ENCODE peak calls at places on chromosomes 4 and X, in six cellular contexts. N is neuronal stem cell, L is mesendoderm, M is esophagus squamous epithelium, V is SK-N-SH, Q is ovary. P is an unnamed sample.
A peak's percentile ranks its signal among the peaks of the same experiment; 100 is the strongest.

GRCh38 chrX:68721991-68722860 is 74.8 kb downstream of the STARD8 start:
- DNase-seq in M (no peak), L (no peak), Q (no peak), V (no peak), N (no peak), P (no peak)

GRCh38 chrX:154396948-154397887 is 959 bp upstream of the RPL10 start:
- DNase-seq in M (no peak), V (peak; percentile 79), Q (peak; percentile 88), N (no peak), L (peak; percentile 68), P (peak; percentile 77)

GRCh38 chr4:24583451-24584174 is 741 bp downstream of the DHX15 start:
- DNase-seq in M (no peak), L (peak; percentile 78), Q (peak; percentile 77), V (peak; percentile 81), N (peak; percentile 33), P (peak; percentile 72)

GRCh38 chrX:153926863-153927685 is 1.0 kb upstream of the ARHGAP4 start:
- DNase-seq in Q (peak; percentile 63), V (peak; percentile 69), L (no peak), M (peak; percentile 31), N (no peak), P (peak; percentile 81)

GRCh38 chr4:151730003-151730559 is 30.7 kb downstream of the GATB start:
- DNase-seq in M (no peak), Q (no peak), V (no peak), L (peak; percentile 59), N (no peak), P (no peak)

GRCh38 chr4:71697031-71697430 is 86.8 kb downstream of the GC start:
- DNase-seq in Q (no peak), M (no peak), L (peak; percentile 25), V (no peak), N (no peak), P (no peak)

GRCh38 chr4:77095101-77095826 is 19.5 kb upstream of the CCNI start:
- DNase-seq in M (no peak), L (peak; percentile 87), N (peak; percentile 53), V (peak; percentile 71), Q (peak; percentile 61), P (peak; percentile 85)

GRCh38 chr4:91829531-91829930 is 474.2 kb upstream of the GRID2 start:
- DNase-seq in M (no peak), V (no peak), Q (no peak), N (no peak), L (no peak), P (no peak)

GRCh38 chr4:118845552-118846065 is 9.7 kb upstream of the SEC24D start:
- DNase-seq in L (no peak), N (no peak), M (no peak), Q (no peak), V (no peak), P (no peak)

GRCh38 chrX:133634416-133634815 is 219.1 kb upstream of the GPC4 start:
- DNase-seq in N (no peak), V (no peak), M (no peak), L (no peak), Q (no peak), P (no peak)

GRCh38 chr4:47462799-47463234 is 685 bp downstream of the COMMD8 start:
- DNase-seq in L (no peak), Q (no peak), N (no peak), M (no peak), V (peak; percentile 12), P (no peak)

GRCh38 chr4:25951390-25951952 is 37.5 kb downstream of the SMIM20 start:
- DNase-seq in L (no peak), V (no peak), M (no peak), N (no peak), Q (no peak), P (no peak)

GRCh38 chrX:48761674-48762471 is at the start of gene GLOD5:
- DNase-seq in M (no peak), V (peak; percentile 27), N (no peak), L (peak; percentile 75), Q (peak; percentile 34), P (peak; percentile 81)

GRCh38 chrX:49977319-49978090 is 55.1 kb downstream of the CLCN5 start:
- DNase-seq in L (peak; percentile 3), M (no peak), Q (no peak), N (no peak), V (peak; percentile 7), P (no peak)

GRCh38 chrX:94831364-94831763 is 1157.4 kb downstream of the FAM133A start:
- DNase-seq in V (peak; percentile 3), Q (no peak), N (no peak), M (no peak), L (peak; percentile 27), P (no peak)

GRCh38 chr4:151807220-151807619 is 46.4 kb upstream of the GATB start:
- DNase-seq in M (no peak), Q (no peak), V (no peak), L (no peak), N (no peak), P (no peak)

GRCh38 chr4:15976456-15977096 is 13.6 kb upstream of the FGFBP2 start:
- DNase-seq in N (no peak), Q (no peak), V (no peak), M (no peak), L (peak; percentile 65), P (no peak)

DNA sequence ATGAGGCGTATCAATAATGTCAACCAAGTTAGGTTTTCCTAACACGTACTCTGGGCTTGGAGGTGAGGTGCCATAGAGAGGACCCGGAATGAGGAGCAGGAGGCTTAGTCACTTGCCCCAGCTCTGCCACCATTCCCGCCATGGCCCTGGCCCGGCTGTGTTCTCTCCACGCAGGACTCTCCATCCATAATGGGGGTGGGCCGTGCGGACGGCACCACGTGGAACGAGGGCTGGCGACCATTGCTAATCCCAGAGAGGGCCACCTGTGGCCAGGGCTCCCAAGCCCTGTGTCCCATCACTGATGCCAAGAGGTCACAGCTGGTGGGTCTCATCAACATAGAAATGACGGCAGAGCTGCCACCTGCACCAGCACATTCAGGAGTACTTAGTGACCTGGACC is 76.4 kb downstream of the JAKMIP1 start:
- DNase-seq in N (no peak), M (no peak), V (no peak), L (no peak), Q (no peak), P (peak; percentile 31)
- H3K4me3 ChIP-seq in N (no peak overlapping the region), M (no peak overlapping the region), V (no peak overlapping the region), L (no peak overlapping the region), Q (no peak overlapping the region), P (no peak overlapping the region)

GRCh38 chr4:120771907-120772306 is 150.6 kb downstream of the PRDM5 start:
- DNase-seq in N (no peak), M (no peak), L (peak; percentile 26), Q (no peak), V (no peak), P (no peak)

GRCh38 chr4:120769227-120769626 is 153.3 kb downstream of the PRDM5 start:
- DNase-seq in M (no peak), N (no peak), L (peak; percentile 19), V (no peak), Q (peak; percentile 39), P (no peak)

GRCh38 chr4:120770897-120771296 is 151.6 kb downstream of the PRDM5 start:
- DNase-seq in L (no peak), N (no peak), M (no peak), Q (no peak), V (no peak), P (no peak)

GRCh38 chr4:120773641-120774040 is 148.9 kb downstream of the PRDM5 start:
- DNase-seq in N (no peak), M (no peak), Q (no peak), L (no peak), V (no peak), P (no peak)
- H3K27ac ChIP-seq in N (no peak overlapping the region), M (no peak overlapping the region), Q (no peak overlapping the region), L (no peak overlapping the region), V (no peak overlapping the region), P (no peak overlapping the region)

DNA sequence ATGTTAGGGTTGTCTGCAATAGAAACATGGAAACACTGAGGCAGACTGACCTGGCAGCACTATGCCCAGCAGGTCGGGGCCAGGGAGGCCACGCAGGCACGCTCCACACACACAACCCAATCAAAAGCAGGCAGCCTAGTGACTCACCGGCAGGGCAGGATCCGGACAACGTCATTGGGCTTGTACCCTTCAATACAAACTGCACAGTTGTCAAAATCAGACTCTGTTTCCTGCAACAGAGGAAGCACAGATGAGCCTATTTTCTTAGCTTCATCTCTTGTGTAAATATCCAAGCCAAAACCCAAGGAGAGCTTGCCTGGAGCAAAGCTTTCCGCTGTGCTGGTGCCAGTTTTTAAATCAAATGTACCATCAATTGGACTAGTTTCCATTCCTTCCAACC is 185.8 kb downstream of the RNF150 start:
- DNase-seq in N (no peak), Q (no peak), L (no peak), V (peak; percentile 22), M (no peak), P (no peak)
- H3K4me1 ChIP-seq in N (no peaks in the 10 kb centered on the region), Q (peaks cover 5% of the 10 kb centered on the region), L (no peaks in the 10 kb centered on the region), V (peaks cover 22% of the 10 kb centered on the region), M (peaks cover 31% of the 10 kb centered on the region), P (no peaks in the 10 kb centered on the region)

GRCh38 chr4:114192854-114193253 is 213.4 kb upstream of the ARSJ start:
- DNase-seq in Q (no peak), N (no peak), L (peak; percentile 36), V (no peak), M (no peak), P (no peak)
- H3K4me3 ChIP-seq in Q (no peak overlapping the region), N (no peak overlapping the region), L (no peak overlapping the region), V (no peak overlapping the region), M (no peak overlapping the region), P (no peak overlapping the region)

DNA sequence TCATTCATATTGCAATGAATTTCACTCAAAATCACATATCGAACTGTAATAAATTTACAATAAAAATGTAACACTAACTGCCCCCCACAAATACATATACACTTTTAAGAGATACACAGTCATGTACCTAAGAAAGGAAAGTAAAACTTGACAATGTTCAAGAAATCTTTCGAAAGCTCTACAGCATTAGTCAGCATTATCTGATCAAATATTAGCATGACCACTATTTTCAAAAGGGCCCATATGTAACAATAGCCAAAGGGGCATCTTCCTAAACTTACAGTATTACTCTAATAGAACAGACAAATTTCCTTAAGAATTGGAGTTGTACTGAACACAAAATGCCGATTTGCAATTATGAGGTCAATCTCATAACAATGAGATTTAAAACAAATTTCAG is 51.8 kb downstream of the STX18 start:
- DNase-seq in V (no peak), M (no peak), N (no peak), Q (no peak), L (no peak), P (no peak)
- H3K27ac ChIP-seq in V (no peak overlapping the region), M (no peak overlapping the region), N (no peak overlapping the region), Q (no peak overlapping the region), L (no peak overlapping the region), P (no peak overlapping the region)

P was measured in pancreas.